ENCODE peak calls at places on chromosomes 11 and 22, in five cellular contexts. B, W, V, F and N are unnamed samples.

GRCh38 chr22:23997092-23997491 is 8.2 kb downstream of the GSTT4 start:
- DNase-seq in V (no peak), F (no peak), B (no peak), W (no peak), N (no peak)

GRCh38 chr11:127395034-127395433 is 394.5 kb upstream of the KIRREL3 start:
- DNase-seq in W (no peak), V (no peak), F (no peak), B (no peak), N (no peak)

GRCh38 chr11:121814962-121815361 is 301.1 kb downstream of the BLID start:
- DNase-seq in F (no peak), B (no peak), W (no peak), V (no peak), N (no peak)

GRCh38 chr22:42780070-42780540 is 59.4 kb upstream of the A4GALT start:
- DNase-seq in B (peak; percentile 22), W (peak; percentile 93), V (peak; percentile 32), F (peak; percentile 68), N (no peak)

GRCh38 chr11:1882265-1883238 is 9.1 kb downstream of the PRR33 start:
- DNase-seq in V (peak; percentile 80), B (peak; percentile 79), W (no peak), F (peak; percentile 72), N (no peak)

GRCh38 chr11:113991718-113992458 is 17.0 kb downstream of the HTR3A start:
- DNase-seq in B (no peak), V (no peak), F (no peak), W (no peak), N (no peak)

GRCh38 chr11:62048101-62048500 is 75.7 kb upstream of the INCENP start:
- DNase-seq in W (no peak), V (no peak), F (no peak), B (no peak), N (no peak)

GRCh38 chr22:37358917-37359316 is 68.4 kb downstream of the ELFN2 start:
- DNase-seq in F (no peak), W (no peak), V (no peak), B (no peak), N (no peak)

GRCh38 chr11:130830563-130830950 is 85.7 kb downstream of the SNX19 start:
- DNase-seq in W (no peak), V (no peak), F (no peak), B (no peak), N (no peak)

GRCh38 chr22:44193537-44193896 is 12.8 kb downstream of the PARVG start:
- DNase-seq in F (no peak), W (no peak), B (peak; percentile 12), V (no peak), N (no peak)

GRCh38 chr11:128896356-128896755 is 5.2 kb downstream of the KCNJ5 start:
- DNase-seq in F (no peak), W (no peak), V (no peak), B (no peak), N (no peak)

GRCh38 chr11:13480198-13480597 is 15.6 kb downstream of the PTH start:
- DNase-seq in F (no peak), V (no peak), B (no peak), W (no peak), N (no peak)

GRCh38 chr11:124865902-124866851 is 945 bp downstream of the ROBO3 start:
- DNase-seq in B (peak; percentile 54), V (peak; percentile 42), F (no peak), W (no peak), N (no peak)